ENCODE peak calls at places on chromosomes 7 and 10, in eight cellular contexts. V is uterus; C is CD8-positive, alpha-beta memory T cell; T is MM.1S; F is heart left ventricle; L is gastrocnemius medialis; Z is cardiac muscle cell; J is thoracic aorta. B is an unnamed sample. For H3K4me1 and H3K36me3, the result is how much of the 10 kb centered on the place peaks cover.

GRCh38 chr7:12103948-12104347 is 107.1 kb upstream of the TMEM106B start:
- DNase-seq in V (no peak), C (no peak), T (no peak), F (no peak), L (no peak), Z (no peak), J (no peak), B (no peak)

GRCh38 chr7:11244149-11244548 is 270.5 kb downstream of the PHF14 start:
- DNase-seq in V (no peak), C (no peak), T (no peak), F (no peak), L (no peak), Z (no peak), J (no peak), B (no peak)

GRCh38 chr10:9825491-9826018 is 1192.1 kb upstream of the CELF2 start:
- DNase-seq in V (no peak), C (no peak), T (no peak), F (no peak), L (no peak), Z (peak), J (no peak), B (no peak)

GRCh38 chr7:109437957-109438356 is 868.3 kb downstream of the DNAJB9 start:
- DNase-seq in V (no peak), C (no peak), T (no peak), F (no peak), L (no peak), Z (no peak), J (no peak), B (no peak)

GRCh38 chr7:37853468-37853867 is 5.1 kb downstream of the NME8 start:
- DNase-seq in V (no peak), C (no peak), T (peak), F (no peak), L (no peak), Z (peak), J (no peak), B (no peak)

GRCh38 chr10:118321724-118322575 is 20.2 kb downstream of the FAM204A start:
- DNase-seq in V (no peak), C (no peak), T (no peak), F (no peak), L (no peak), Z (no peak), J (no peak), B (no peak)

GRCh38 chr10:23918090-23918704 is 290.7 kb upstream of the KIAA1217 start:
- DNase-seq in V (no peak), C (no peak), T (no peak), F (peak), L (no peak), Z (peak), J (no peak), B (peak)

GRCh38 chr10:44967596-44967995 is 8.0 kb downstream of the RASSF4 start:
- DNase-seq in V (peak), C (no peak), T (no peak), F (no peak), L (no peak), Z (no peak), J (no peak), B (no peak)

GRCh38 chr10:89074120-89074519 is 83.5 kb downstream of the FAS start:
- DNase-seq in V (peak), C (no peak), T (peak), F (peak), L (peak), Z (no peak), J (no peak), B (peak)

GRCh38 chr7:92691578-92691977 is 101.4 kb upstream of the FAM133B start:
- DNase-seq in V (no peak), C (peak), T (peak), F (no peak), L (no peak), Z (peak), J (no peak), B (no peak)

GRCh38 chr10:12949248-12949647 is 52.3 kb downstream of the CCDC3 start:
- DNase-seq in V (no peak), C (no peak), T (no peak), F (no peak), L (no peak), Z (no peak), J (no peak), B (no peak)

GRCh38 chr7:79063019-79063698 is 390.3 kb downstream of the MAGI2 start:
- DNase-seq in V (no peak), C (no peak), T (no peak), F (no peak), L (no peak), Z (no peak), J (no peak), B (no peak)

DNA sequence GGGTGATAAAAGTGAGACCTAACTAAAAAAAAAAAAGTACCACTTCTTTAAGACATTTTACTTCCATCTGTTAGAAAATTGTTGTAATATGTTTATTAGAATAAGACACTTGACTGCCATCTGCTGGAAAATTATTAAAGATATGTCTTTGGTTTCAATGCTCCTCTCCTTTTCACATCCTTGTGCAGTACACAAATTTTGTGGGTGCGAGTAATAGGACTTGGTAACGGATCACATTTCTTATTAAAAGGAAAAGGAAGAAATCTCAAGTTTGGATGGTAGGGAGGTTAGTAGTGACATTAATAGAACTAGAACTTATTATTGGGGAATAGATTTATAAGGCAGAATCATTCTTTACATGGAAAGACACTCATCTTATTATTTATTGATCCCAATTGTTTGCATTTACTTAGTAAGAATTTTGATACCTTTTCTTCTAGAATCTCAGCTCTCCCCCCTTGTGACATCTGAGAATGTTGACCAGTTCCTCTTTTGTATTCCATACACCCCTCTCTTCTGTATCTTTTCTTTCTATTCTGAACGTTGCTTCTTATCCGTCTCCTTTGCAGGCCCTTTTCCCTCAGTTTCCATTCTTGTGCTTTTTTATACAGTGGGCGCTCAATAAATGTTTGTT is 43.0 kb upstream of the RPA3 start:
- DNase-seq in V (no peak), C (peak), T (peak), F (no peak), L (no peak), Z (no peak), J (no peak), B (no peak)
- H3K4me3 ChIP-seq in V (no peak), C (peak), T (peak), F (peak), L (peak), Z (no peak), J (peak), B (peak)

GRCh38 chr10:101062231-101063161 is 707 bp downstream of the KAZALD1 start:
- DNase-seq in V (peak), C (peak), T (peak), F (peak), L (peak), Z (peak), J (no peak), B (peak)

GRCh38 chr10:101060036-101060950 is 1.5 kb upstream of the KAZALD1 start:
- DNase-seq in V (peak), C (peak), T (peak), F (peak), L (peak), Z (peak), J (peak), B (peak)

GRCh38 chr10:101060951-101061813 is 607 bp upstream of the KAZALD1 start:
- DNase-seq in V (peak), C (no peak), T (peak), F (peak), L (peak), Z (peak), J (peak), B (peak)

GRCh38 chr10:101063162-101063525 is 1.4 kb downstream of the KAZALD1 start:
- DNase-seq in V (no peak), C (no peak), T (peak), F (no peak), L (no peak), Z (no peak), J (no peak), B (no peak)

DNA sequence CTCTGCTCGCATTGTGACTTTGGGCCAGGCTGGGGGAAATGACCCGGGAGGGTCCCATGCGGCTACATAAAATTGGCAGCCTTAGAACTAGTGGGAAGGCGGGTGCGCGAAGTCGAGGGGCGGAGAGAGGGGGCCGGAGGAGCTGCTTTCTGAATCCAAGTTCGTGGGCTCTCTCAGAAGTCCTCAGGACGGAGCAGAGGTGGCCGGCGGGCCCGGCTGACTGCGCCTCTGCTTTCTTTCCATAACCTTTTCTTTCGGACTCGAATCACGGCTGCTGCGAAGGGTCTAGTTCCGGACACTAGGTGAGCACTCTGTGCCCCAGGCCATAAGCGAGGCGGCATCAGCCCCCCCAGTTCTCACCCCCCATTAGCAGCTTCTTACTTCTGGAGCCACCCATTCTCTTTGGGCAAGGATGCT is at the start of gene KAZALD1:
- DNase-seq in V (no peak), C (no peak), T (no peak), F (peak), L (no peak), Z (peak), J (no peak), B (no peak)
- H3K4me1 ChIP-seq in V (under half), C (under half), T (under half), F (under half), L (under half), Z (under half), J (under half), B (half or more)

DNA sequence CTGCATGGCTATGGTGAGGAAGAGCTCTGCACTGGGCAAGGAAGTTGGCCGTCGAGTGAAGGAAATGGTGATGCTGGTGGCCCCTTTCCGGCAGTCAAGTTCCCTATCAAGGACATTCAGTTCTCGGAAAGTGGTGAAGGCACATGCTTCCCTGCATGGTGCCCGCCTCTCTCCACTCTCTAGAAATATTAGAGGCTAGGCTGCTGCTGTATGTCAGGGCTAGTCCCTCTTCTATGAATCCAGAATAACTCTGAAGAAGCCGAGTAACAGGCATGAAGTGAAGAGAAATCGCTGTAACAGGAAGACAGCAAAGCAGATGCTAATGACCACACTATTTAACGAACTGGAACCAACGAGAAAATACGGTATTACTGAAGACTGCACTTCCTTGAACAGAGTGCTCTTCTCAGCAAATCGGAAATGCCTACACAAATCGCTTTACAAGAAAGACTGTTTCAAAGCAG is 5.4 kb downstream of the IDI1 start:
- DNase-seq in V (peak), C (peak), T (peak), F (no peak), L (peak), Z (no peak), J (no peak), B (no peak)
- H3K36me3 ChIP-seq in V (under half), C (under half), T (under half), F (under half), L (under half), Z (under half), J (under half), B (under half)

GRCh38 chr10:132400041-132400546 is 3.1 kb downstream of the PWWP2B start:
- DNase-seq in V (no peak), C (no peak), T (no peak), F (no peak), L (no peak), Z (no peak), J (no peak), B (no peak)
- H3K4me3 ChIP-seq in V (no peak), C (no peak), T (no peak), F (no peak), L (no peak), Z (no peak), J (no peak), B (no peak)

GRCh38 chr7:157404002-157404401 is 67.2 kb downstream of the DNAJB6 start:
- DNase-seq in V (no peak), C (no peak), T (no peak), F (no peak), L (no peak), Z (no peak), J (no peak), B (no peak)
- H3K4me1 ChIP-seq in V (under half), C (under half), T (under half), F (under half), L (under half), Z (under half), J (under half), B (under half)

GRCh38 chr10:67935223-67935622 is 50.8 kb downstream of the SIRT1 start:
- DNase-seq in V (no peak), C (no peak), T (no peak), F (no peak), L (no peak), Z (no peak), J (no peak), B (no peak)
- H3K36me3 ChIP-seq in V (under half), C (under half), T (under half), F (half or more), L (under half), Z (under half), J (under half), B (under half)

DNA sequence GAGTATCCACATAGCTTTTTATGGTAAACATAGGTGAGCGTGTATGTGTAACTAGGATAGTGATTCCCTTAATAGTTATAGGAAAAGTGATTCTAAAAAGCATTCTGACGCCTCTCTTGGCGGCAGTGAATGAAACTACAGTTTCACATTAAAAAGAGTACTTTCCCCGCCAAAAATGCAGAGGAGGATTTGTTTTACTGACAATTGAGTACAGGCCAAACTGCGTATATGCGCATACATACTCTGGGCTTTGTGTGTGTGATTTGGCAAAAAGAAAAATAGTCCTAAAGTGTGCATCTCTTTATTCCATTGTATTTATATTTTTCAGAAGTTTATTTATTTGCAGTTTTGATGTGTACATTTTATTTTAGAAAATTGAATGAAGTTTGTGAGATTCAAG is 10.3 kb downstream of the CUL1 start:
- DNase-seq in V (no peak), C (no peak), T (no peak), F (no peak), L (no peak), Z (no peak), J (no peak), B (no peak)
- H3K4me3 ChIP-seq in V (no peak), C (no peak), T (no peak), F (no peak), L (no peak), Z (no peak), J (no peak), B (no peak)

DNA sequence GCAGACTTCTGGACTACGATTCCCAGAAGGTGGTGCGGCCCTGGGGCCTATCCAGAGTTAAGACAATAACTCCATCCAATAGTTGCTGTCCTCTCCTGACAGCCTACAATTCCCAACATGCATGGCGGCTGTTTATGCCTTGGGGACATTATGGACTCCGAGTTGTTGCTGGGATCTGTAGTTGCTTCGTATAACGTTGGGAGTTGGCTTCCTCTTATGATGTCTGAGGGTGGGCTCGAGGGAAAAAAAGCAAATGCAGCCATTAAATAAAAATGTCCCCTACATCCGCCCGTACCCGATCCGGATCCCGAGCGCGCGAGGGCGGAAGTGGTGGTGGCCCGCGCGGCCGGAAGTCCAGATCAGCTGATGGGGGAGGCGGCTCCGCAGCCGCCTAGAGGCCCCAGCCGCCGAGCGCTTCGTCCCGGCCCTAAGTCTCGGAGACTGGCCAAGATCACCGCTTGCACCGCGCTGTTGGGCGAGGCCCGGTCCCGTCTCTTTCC is at the start of gene ZSWIM8:
- DNase-seq in V (peak), C (peak), T (peak), F (peak), L (peak), Z (peak), J (peak), B (peak)
- H3K4me1 ChIP-seq in V (under half), C (half or more), T (under half), F (under half), L (half or more), Z (under half), J (under half), B (under half)

DNA sequence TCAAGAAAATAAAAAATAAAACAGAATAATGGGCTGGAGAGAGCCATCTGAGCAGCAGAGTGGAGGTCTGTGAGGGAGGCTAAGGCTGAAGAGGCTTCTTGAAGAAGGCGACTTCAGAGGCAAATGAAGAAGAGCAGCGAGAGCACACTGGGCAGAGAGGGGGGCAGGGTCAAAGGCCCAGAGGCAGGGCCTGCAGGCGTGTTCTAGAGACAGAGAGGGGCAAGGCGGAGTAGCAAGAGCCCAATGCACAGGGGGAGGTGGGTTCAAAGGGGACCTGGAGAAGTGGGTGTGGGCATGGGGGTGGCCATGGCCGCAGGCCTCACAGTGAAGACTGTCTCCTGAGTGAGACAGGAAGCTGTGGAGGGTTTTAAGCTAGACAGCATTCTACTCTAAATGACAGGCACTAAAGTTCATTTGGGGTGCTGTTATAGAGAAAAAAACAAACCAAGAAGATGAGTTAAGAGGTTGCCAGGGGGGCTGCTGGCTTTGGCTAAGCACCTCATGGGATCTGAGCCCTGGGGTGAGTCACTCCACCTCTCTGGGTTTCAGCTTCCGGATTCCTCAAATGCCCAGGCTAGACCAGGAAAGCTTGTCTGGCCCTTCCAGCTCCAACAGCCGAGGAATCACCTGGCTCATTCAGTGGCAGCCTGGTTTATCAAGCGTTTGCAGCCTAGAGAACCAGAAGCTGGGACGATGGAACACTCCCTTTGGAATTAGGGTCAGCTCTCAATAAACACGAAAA is 81.7 kb downstream of the DLG5 start:
- DNase-seq in V (no peak), C (no peak), T (no peak), F (no peak), L (no peak), Z (no peak), J (peak), B (no peak)
- H3K36me3 ChIP-seq in V (under half), C (under half), T (under half), F (under half), L (under half), Z (under half), J (under half), B (under half)

B was measured in heart right ventricle.